ENCODE peak calls at places on chromosome 20, in eight cellular contexts. K is heart right ventricle, B is cardiac muscle cell, F is thoracic aorta, A is fibroblast of lung, I is stomach, G is choroid plexus epithelial cell, O is cardiac fibroblast. W is an unnamed sample.

GRCh38 chr20:8246153-8246552 is 114.1 kb downstream of the PLCB1 start:
- DNase-seq in B (no peak), A (no peak), G (peak; percentile 63), O (no peak), F (no peak), I (no peak), K (no peak), W (no peak)

GRCh38 chr20:58682656-58683055 is 9.9 kb upstream of the NPEPL1 start:
- DNase-seq in F (no peak), O (peak; percentile 37), I (no peak), K (no peak), B (no peak), G (no peak), A (peak; percentile 81), W (peak; percentile 66)

GRCh38 chr20:21388566-21388965 is 8.8 kb downstream of the NKX2-4 start:
- DNase-seq in A (no peak), I (no peak), O (no peak), G (no peak), F (no peak), B (no peak), K (no peak), W (no peak)

GRCh38 chr20:44054118-44054517 is 132.9 kb downstream of the JPH2 start:
- DNase-seq in O (no peak), F (no peak), A (no peak), I (peak; percentile 14), B (no peak), G (no peak), K (no peak), W (no peak)

GRCh38 chr20:52958206-52958605 is 14.0 kb upstream of the TSHZ2 start:
- DNase-seq in I (no peak), G (no peak), K (no peak), B (no peak), O (no peak), A (no peak), F (no peak), W (no peak)

GRCh38 chr20:9467995-9468394 is 46.4 kb upstream of the LAMP5 start:
- DNase-seq in F (no peak), O (no peak), B (peak; percentile 9), I (no peak), G (no peak), A (no peak), K (no peak), W (no peak)

GRCh38 chr20:40962733-40963504 is 65.7 kb upstream of the TOP1 start:
- DNase-seq in O (peak; percentile 67), K (peak; percentile 62), B (peak; percentile 85), G (peak; percentile 73), I (peak; percentile 77), F (no peak), A (peak; percentile 38), W (no peak)

GRCh38 chr20:38165089-38165965 is at the start of gene TGM2:
- DNase-seq in B (peak; percentile 91), A (peak; percentile 73), F (no peak), I (peak; percentile 87), O (peak; percentile 68), G (peak; percentile 77), K (peak; percentile 88), W (peak; percentile 36)

GRCh38 chr20:38290829-38291581 is 13.0 kb upstream of the BPI start:
- DNase-seq in A (peak; percentile 83), K (peak; percentile 50), G (peak; percentile 98), I (no peak), B (no peak), F (no peak), O (peak; percentile 91), W (no peak)

GRCh38 chr20:34531608-34532265 is 15.5 kb downstream of the DYNLRB1 start:
- DNase-seq in A (no peak), F (no peak), I (no peak), O (no peak), K (no peak), G (no peak), B (no peak), W (no peak)

GRCh38 chr20:63025534-63026331 is 19.0 kb upstream of the BHLHE23 start:
- DNase-seq in G (peak; percentile 59), O (peak; percentile 43), I (no peak), F (no peak), A (peak; percentile 11), K (peak; percentile 9), B (no peak), W (peak; percentile 43)

GRCh38 chr20:30922129-30922528 is 335.3 kb upstream of the DEFB115 start:
- DNase-seq in F (no peak), B (no peak), A (no peak), O (peak; percentile 14), I (no peak), G (no peak), K (no peak), W (no peak)

GRCh38 chr20:48619126-48620101 is 208.4 kb downstream of the PREX1 start:
- DNase-seq in F (no peak), I (no peak), K (peak; percentile 47), O (no peak), G (no peak), A (no peak), B (no peak), W (no peak)

GRCh38 chr20:5714261-5715041 is 35.8 kb upstream of the SHLD1 start:
- DNase-seq in F (no peak), A (no peak), K (no peak), O (peak; percentile 76), B (no peak), I (no peak), G (peak; percentile 81), W (no peak)

GRCh38 chr20:6209093-6209492 is 86.3 kb upstream of the FERMT1 start:
- DNase-seq in K (no peak), F (no peak), O (no peak), B (no peak), I (no peak), G (no peak), A (no peak), W (no peak)

GRCh38 chr20:34709044-34709835 is 5.1 kb downstream of the TP53INP2 start:
- DNase-seq in K (peak; percentile 86), O (peak; percentile 76), G (peak; percentile 75), A (peak; percentile 77), B (peak; percentile 83), I (peak; percentile 85), F (peak; percentile 56), W (no peak)

GRCh38 chr20:57509665-57510237 is 15.2 kb downstream of the CTCFL start:
- DNase-seq in F (no peak), O (peak; percentile 13), B (peak; percentile 70), A (no peak), K (no peak), I (peak; percentile 32), G (peak; percentile 19), W (no peak)

GRCh38 chr20:8386991-8387390 is 254.9 kb downstream of the PLCB1 start:
- DNase-seq in O (no peak), I (peak; percentile 67), G (no peak), K (no peak), B (no peak), A (no peak), F (no peak), W (no peak)

GRCh38 chr20:9439806-9440205 is 74.6 kb upstream of the LAMP5 start:
- DNase-seq in F (no peak), B (no peak), G (no peak), K (no peak), A (no peak), I (no peak), O (no peak), W (no peak)

GRCh38 chr20:2692036-2692885 is at the start of gene EBF4:
- DNase-seq in I (peak; percentile 55), O (peak; percentile 8), A (peak; percentile 13), G (peak; percentile 10), K (peak; percentile 59), F (no peak), B (peak; percentile 73), W (no peak)

GRCh38 chr20:19396466-19397081 is 184.1 kb downstream of the SLC24A3 start:
- DNase-seq in I (no peak), F (no peak), K (no peak), A (no peak), O (no peak), G (peak; percentile 30), B (no peak), W (no peak)

GRCh38 chr20:63347950-63348827 is 13.0 kb downstream of the CHRNA4 start:
- DNase-seq in O (no peak), A (no peak), I (no peak), G (no peak), F (no peak), B (no peak), K (peak; percentile 8), W (no peak)

GRCh38 chr20:62476074-62476838 is 461 bp upstream of the GATA5 start:
- DNase-seq in A (no peak), G (no peak), B (peak; percentile 93), I (peak; percentile 81), K (peak; percentile 61), O (no peak), F (no peak), W (no peak)

GRCh38 chr20:58043122-58043865 is 185.2 kb downstream of the ANKRD60 start:
- DNase-seq in B (no peak), O (no peak), K (no peak), F (no peak), I (no peak), G (no peak), A (no peak), W (no peak)

GRCh38 chr20:32451682-32452461 is 93.7 kb downstream of the ASXL1 start:
- DNase-seq in F (no peak), A (no peak), G (no peak), I (no peak), B (no peak), O (no peak), K (no peak), W (no peak)
- H3K4me3 ChIP-seq in F (no peak overlapping the region), A (no peak overlapping the region), G (no peak overlapping the region), I (no peak overlapping the region), B (no peak overlapping the region), O (no peak overlapping the region), K (no peak overlapping the region), W (no peak overlapping the region)

DNA sequence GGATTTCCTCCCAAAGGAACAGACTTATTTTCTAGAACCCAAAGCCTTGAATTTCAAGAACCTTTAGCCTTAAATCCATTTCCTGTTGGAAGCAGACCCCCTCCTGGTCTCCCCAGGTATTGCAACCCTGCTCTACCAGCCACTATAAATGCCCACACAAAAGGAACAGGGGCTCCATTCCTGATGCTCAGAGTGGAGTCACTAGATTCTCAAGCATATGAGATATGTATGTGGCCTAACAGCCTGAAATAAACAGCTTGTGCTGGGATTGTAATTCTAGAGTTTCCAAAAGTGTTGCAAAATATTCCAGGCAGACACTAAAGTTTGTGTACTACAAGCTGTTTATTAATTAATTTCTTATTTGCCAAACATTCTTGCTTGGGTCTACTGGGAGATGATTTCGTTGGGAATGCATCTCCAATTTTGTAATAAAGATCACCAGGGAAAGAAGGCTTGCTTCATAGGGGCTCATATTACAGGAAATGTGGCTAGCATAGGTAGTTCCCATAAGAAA is 44.8 kb downstream of the RIPOR3 start:
- DNase-seq in F (no peak), I (no peak), B (no peak), A (peak; percentile 40), G (peak; percentile 88), O (peak; percentile 87), K (no peak), W (no peak)
- TF ChIP-seq CTCF in F (no peak), I (no peak), B (peak; percentile 44), A (peak; percentile 49), G (peak; percentile 57), O (peak; percentile 61), K (no peak), W (peak; percentile 23)

GRCh38 chr20:39451386-39451785 is 489.2 kb downstream of the DHX35 start:
- DNase-seq in O (no peak), G (no peak), B (no peak), A (no peak), I (no peak), F (no peak), K (no peak), W (no peak)
- H3K4me3 ChIP-seq in O (no peak overlapping the region), G (no peak overlapping the region), B (no peak overlapping the region), A (no peak overlapping the region), I (no peak overlapping the region), F (no peak overlapping the region), K (no peak overlapping the region), W (no peak overlapping the region)

GRCh38 chr20:1427457-1428054 is 34.7 kb upstream of the FKBP1A start:
- DNase-seq in F (no peak), A (no peak), I (no peak), K (no peak), B (no peak), O (no peak), G (peak; percentile 93), W (no peak)
- TF ChIP-seq CTCF in F (no peak), A (peak; percentile 6), I (no peak), K (no peak), B (no peak), O (no peak), G (peak; percentile 26), W (peak; percentile 16)